ENCODE peak calls at places on chromosomes 6 and 20, in eight cellular contexts. One of them, this sample, is unnamed.

GRCh38 chr6:25397406-25397805 is 118.2 kb downstream of the CARMIL1 start:
- DNase-seq in Panc1: no peak
- DNase-seq in fibroblast of lung: no peak
- DNase-seq in heart left ventricle: no peak
- DNase-seq in tibial nerve: no peak
- DNase-seq in left ventricle myocardium inferior: no peak
- DNase-seq in left lung: no peak
- DNase-seq in heart right ventricle: no peak
- DNase-seq in this sample: no peak

GRCh38 chr6:131164506-131164905 is 29.2 kb downstream of the AKAP7 start:
- DNase-seq in Panc1: no peak
- DNase-seq in fibroblast of lung: no peak
- DNase-seq in heart left ventricle: no peak
- DNase-seq in tibial nerve: no peak
- DNase-seq in left ventricle myocardium inferior: no peak
- DNase-seq in left lung: no peak
- DNase-seq in heart right ventricle: no peak
- DNase-seq in this sample: no peak

GRCh38 chr6:133966654-133967300 is 13.8 kb downstream of the TBPL1 start:
- DNase-seq in Panc1: no peak
- DNase-seq in fibroblast of lung: no peak
- DNase-seq in heart left ventricle: no peak
- DNase-seq in tibial nerve: no peak
- DNase-seq in left ventricle myocardium inferior: no peak
- DNase-seq in left lung: no peak
- DNase-seq in heart right ventricle: no peak
- DNase-seq in this sample: no peak

GRCh38 chr6:83884523-83884922 is 25.0 kb downstream of the CYB5R4 start:
- DNase-seq in Panc1: no peak
- DNase-seq in fibroblast of lung: peak; percentile 63
- DNase-seq in heart left ventricle: no peak
- DNase-seq in tibial nerve: no peak
- DNase-seq in left ventricle myocardium inferior: no peak
- DNase-seq in left lung: no peak
- DNase-seq in heart right ventricle: no peak
- DNase-seq in this sample: no peak

GRCh38 chr6:108119212-108120141 is 44.9 kb upstream of the OSTM1 start:
- DNase-seq in Panc1: no peak
- DNase-seq in fibroblast of lung: no peak
- DNase-seq in heart left ventricle: no peak
- DNase-seq in tibial nerve: no peak
- DNase-seq in left ventricle myocardium inferior: no peak
- DNase-seq in left lung: no peak
- DNase-seq in heart right ventricle: no peak
- DNase-seq in this sample: no peak

GRCh38 chr6:63510786-63511185 is 61.5 kb upstream of the LOC128125822 start:
- DNase-seq in Panc1: no peak
- DNase-seq in fibroblast of lung: no peak
- DNase-seq in heart left ventricle: no peak
- DNase-seq in tibial nerve: no peak
- DNase-seq in left ventricle myocardium inferior: no peak
- DNase-seq in left lung: no peak
- DNase-seq in heart right ventricle: no peak
- DNase-seq in this sample: no peak

GRCh38 chr6:136757150-136757549 is 35.1 kb downstream of the MAP3K5 start:
- DNase-seq in Panc1: no peak
- DNase-seq in fibroblast of lung: no peak
- DNase-seq in heart left ventricle: no peak
- DNase-seq in tibial nerve: no peak
- DNase-seq in left ventricle myocardium inferior: no peak
- DNase-seq in left lung: no peak
- DNase-seq in heart right ventricle: no peak
- DNase-seq in this sample: no peak

GRCh38 chr20:52532674-52533073 is 341.1 kb upstream of the ZFP64 start:
- DNase-seq in Panc1: no peak
- DNase-seq in fibroblast of lung: no peak
- DNase-seq in heart left ventricle: no peak
- DNase-seq in tibial nerve: no peak
- DNase-seq in left ventricle myocardium inferior: no peak
- DNase-seq in left lung: no peak
- DNase-seq in heart right ventricle: no peak
- DNase-seq in this sample: no peak

GRCh38 chr20:37220255-37220654 is 40.9 kb upstream of the MROH8 start:
- DNase-seq in Panc1: no peak
- DNase-seq in fibroblast of lung: no peak
- DNase-seq in heart left ventricle: no peak
- DNase-seq in tibial nerve: no peak
- DNase-seq in left ventricle myocardium inferior: no peak
- DNase-seq in left lung: no peak
- DNase-seq in heart right ventricle: no peak
- DNase-seq in this sample: no peak

GRCh38 chr20:44435630-44436335 is 39.9 kb upstream of the TTPAL start:
- DNase-seq in Panc1: no peak
- DNase-seq in fibroblast of lung: no peak
- DNase-seq in heart left ventricle: no peak
- DNase-seq in tibial nerve: no peak
- DNase-seq in left ventricle myocardium inferior: no peak
- DNase-seq in left lung: no peak
- DNase-seq in heart right ventricle: no peak
- DNase-seq in this sample: no peak

GRCh38 chr6:2989332-2990178 is 10.1 kb upstream of the NQO2 start:
- DNase-seq in Panc1: peak; percentile 92
- DNase-seq in fibroblast of lung: peak; percentile 99
- DNase-seq in heart left ventricle: peak; percentile 89
- DNase-seq in tibial nerve: peak; percentile 72
- DNase-seq in left ventricle myocardium inferior: peak; percentile 66
- DNase-seq in left lung: peak; percentile 90
- DNase-seq in heart right ventricle: peak; percentile 87
- DNase-seq in this sample: peak; percentile 86

GRCh38 chr6:156752666-156753301 is 24.4 kb upstream of the ARID1B start:
- DNase-seq in Panc1: peak; percentile 20
- DNase-seq in fibroblast of lung: no peak
- DNase-seq in heart left ventricle: no peak
- DNase-seq in tibial nerve: no peak
- DNase-seq in left ventricle myocardium inferior: no peak
- DNase-seq in left lung: no peak
- DNase-seq in heart right ventricle: no peak
- DNase-seq in this sample: no peak

GRCh38 chr6:141326925-141327324 is 805.8 kb upstream of the GJE1 start:
- DNase-seq in Panc1: no peak
- DNase-seq in fibroblast of lung: no peak
- DNase-seq in heart left ventricle: no peak
- DNase-seq in tibial nerve: no peak
- DNase-seq in left ventricle myocardium inferior: no peak
- DNase-seq in left lung: no peak
- DNase-seq in heart right ventricle: no peak
- DNase-seq in this sample: no peak

GRCh38 chr6:141290871-141291270 is 841.9 kb upstream of the GJE1 start:
- DNase-seq in Panc1: no peak
- DNase-seq in fibroblast of lung: no peak
- DNase-seq in heart left ventricle: no peak
- DNase-seq in tibial nerve: no peak
- DNase-seq in left ventricle myocardium inferior: no peak
- DNase-seq in left lung: no peak
- DNase-seq in heart right ventricle: no peak
- DNase-seq in this sample: no peak

GRCh38 chr20:42986143-42986773 is 203.4 kb downstream of the PTPRT start:
- DNase-seq in Panc1: no peak
- DNase-seq in fibroblast of lung: no peak
- DNase-seq in heart left ventricle: no peak
- DNase-seq in tibial nerve: no peak
- DNase-seq in left ventricle myocardium inferior: no peak
- DNase-seq in left lung: no peak
- DNase-seq in heart right ventricle: no peak
- DNase-seq in this sample: no peak

GRCh38 chr6:41064841-41065240 is 7.3 kb downstream of the OARD1 start:
- DNase-seq in Panc1: no peak
- DNase-seq in fibroblast of lung: no peak
- DNase-seq in heart left ventricle: no peak
- DNase-seq in tibial nerve: no peak
- DNase-seq in left ventricle myocardium inferior: no peak
- DNase-seq in left lung: no peak
- DNase-seq in heart right ventricle: no peak
- DNase-seq in this sample: no peak

GRCh38 chr6:41062056-41062455 is 9.1 kb downstream of the APOBEC2 start:
- DNase-seq in Panc1: no peak
- DNase-seq in fibroblast of lung: no peak
- DNase-seq in heart left ventricle: no peak
- DNase-seq in tibial nerve: no peak
- DNase-seq in left ventricle myocardium inferior: no peak
- DNase-seq in left lung: no peak
- DNase-seq in heart right ventricle: no peak
- DNase-seq in this sample: no peak

GRCh38 chr6:41061196-41061726 is 8.3 kb downstream of the APOBEC2 start:
- DNase-seq in Panc1: no peak
- DNase-seq in fibroblast of lung: no peak
- DNase-seq in heart left ventricle: no peak
- DNase-seq in tibial nerve: no peak
- DNase-seq in left ventricle myocardium inferior: no peak
- DNase-seq in left lung: no peak
- DNase-seq in heart right ventricle: no peak
- DNase-seq in this sample: no peak

GRCh38 chr6:41065550-41066026 is 6.6 kb downstream of the OARD1 start:
- DNase-seq in Panc1: no peak
- DNase-seq in fibroblast of lung: no peak
- DNase-seq in heart left ventricle: no peak
- DNase-seq in tibial nerve: no peak
- DNase-seq in left ventricle myocardium inferior: no peak
- DNase-seq in left lung: no peak
- DNase-seq in heart right ventricle: no peak
- DNase-seq in this sample: no peak

DNA sequence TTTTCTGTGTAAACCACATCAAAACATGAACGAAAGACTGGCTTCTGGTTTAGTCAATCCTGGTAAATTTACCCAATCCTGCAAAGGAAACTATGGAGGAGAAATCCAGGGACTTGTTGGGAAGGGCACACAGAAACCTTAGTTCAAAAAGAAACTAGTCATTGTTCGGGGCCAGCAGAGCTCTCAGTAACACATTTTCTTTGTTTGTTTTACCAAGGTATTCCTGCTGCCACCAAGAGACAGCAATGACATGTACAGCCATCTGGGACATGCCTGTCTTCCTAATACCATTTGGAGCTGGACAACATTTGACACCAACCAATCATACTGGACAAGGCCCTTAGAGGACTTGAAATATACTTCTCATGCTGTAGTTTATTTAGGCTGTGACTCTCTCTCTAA is 8.3 kb downstream of the OARD1 start:
- DNase-seq in Panc1: no peak
- DNase-seq in fibroblast of lung: no peak
- DNase-seq in heart left ventricle: no peak
- DNase-seq in tibial nerve: no peak
- DNase-seq in left ventricle myocardium inferior: no peak
- DNase-seq in left lung: no peak
- DNase-seq in heart right ventricle: no peak
- DNase-seq in this sample: no peak
- H3K36me3 ChIP-seq in Panc1: peaks cover 7% of the 10 kb centered on the region
- H3K36me3 ChIP-seq in fibroblast of lung: no peaks in the 10 kb centered on the region
- H3K36me3 ChIP-seq in heart left ventricle: peaks cover 37% of the 10 kb centered on the region
- H3K36me3 ChIP-seq in tibial nerve: no peaks in the 10 kb centered on the region
- H3K36me3 ChIP-seq in left ventricle myocardium inferior: peaks cover 61% of the 10 kb centered on the region
- H3K36me3 ChIP-seq in left lung: peaks cover 37% of the 10 kb centered on the region
- H3K36me3 ChIP-seq in heart right ventricle: peaks cover 52% of the 10 kb centered on the region
- H3K36me3 ChIP-seq in this sample: peaks cover 53% of the 10 kb centered on the region

GRCh38 chr6:158785036-158785435 is 34.1 kb downstream of the EZR start:
- DNase-seq in Panc1: no peak
- DNase-seq in fibroblast of lung: no peak
- DNase-seq in heart left ventricle: no peak
- DNase-seq in tibial nerve: no peak
- DNase-seq in left ventricle myocardium inferior: no peak
- DNase-seq in left lung: no peak
- DNase-seq in heart right ventricle: no peak
- DNase-seq in this sample: no peak
- H3K4me1 ChIP-seq in Panc1: no peaks in the 10 kb centered on the region
- H3K4me1 ChIP-seq in fibroblast of lung: peaks cover 6% of the 10 kb centered on the region
- H3K4me1 ChIP-seq in heart left ventricle: no peaks in the 10 kb centered on the region
- H3K4me1 ChIP-seq in tibial nerve: peaks cover 5% of the 10 kb centered on the region
- H3K4me1 ChIP-seq in left ventricle myocardium inferior: peaks cover 30% of the 10 kb centered on the region
- H3K4me1 ChIP-seq in left lung: peaks cover 9% of the 10 kb centered on the region
- H3K4me1 ChIP-seq in heart right ventricle: peaks cover 10% of the 10 kb centered on the region
- H3K4me1 ChIP-seq in this sample: peaks cover 31% of the 10 kb centered on the region

GRCh38 chr20:10649817-10650200 is 24.0 kb downstream of the JAG1 start:
- DNase-seq in Panc1: no peak
- DNase-seq in fibroblast of lung: no peak
- DNase-seq in heart left ventricle: no peak
- DNase-seq in tibial nerve: no peak
- DNase-seq in left ventricle myocardium inferior: no peak
- DNase-seq in left lung: no peak
- DNase-seq in heart right ventricle: no peak
- DNase-seq in this sample: no peak

GRCh38 chr20:10647909-10648308 is 25.9 kb downstream of the JAG1 start:
- DNase-seq in Panc1: no peak
- DNase-seq in fibroblast of lung: no peak
- DNase-seq in heart left ventricle: no peak
- DNase-seq in tibial nerve: no peak
- DNase-seq in left ventricle myocardium inferior: no peak
- DNase-seq in left lung: no peak
- DNase-seq in heart right ventricle: no peak
- DNase-seq in this sample: no peak

GRCh38 chr20:10647471-10647870 is 26.3 kb downstream of the JAG1 start:
- DNase-seq in Panc1: no peak
- DNase-seq in fibroblast of lung: no peak
- DNase-seq in heart left ventricle: no peak
- DNase-seq in tibial nerve: peak; percentile 48
- DNase-seq in left ventricle myocardium inferior: no peak
- DNase-seq in left lung: no peak
- DNase-seq in heart right ventricle: no peak
- DNase-seq in this sample: no peak

GRCh38 chr20:10649080-10649816 is 24.6 kb downstream of the JAG1 start:
- DNase-seq in Panc1: no peak
- DNase-seq in fibroblast of lung: no peak
- DNase-seq in heart left ventricle: no peak
- DNase-seq in tibial nerve: no peak
- DNase-seq in left ventricle myocardium inferior: no peak
- DNase-seq in left lung: no peak
- DNase-seq in heart right ventricle: no peak
- DNase-seq in this sample: no peak

DNA sequence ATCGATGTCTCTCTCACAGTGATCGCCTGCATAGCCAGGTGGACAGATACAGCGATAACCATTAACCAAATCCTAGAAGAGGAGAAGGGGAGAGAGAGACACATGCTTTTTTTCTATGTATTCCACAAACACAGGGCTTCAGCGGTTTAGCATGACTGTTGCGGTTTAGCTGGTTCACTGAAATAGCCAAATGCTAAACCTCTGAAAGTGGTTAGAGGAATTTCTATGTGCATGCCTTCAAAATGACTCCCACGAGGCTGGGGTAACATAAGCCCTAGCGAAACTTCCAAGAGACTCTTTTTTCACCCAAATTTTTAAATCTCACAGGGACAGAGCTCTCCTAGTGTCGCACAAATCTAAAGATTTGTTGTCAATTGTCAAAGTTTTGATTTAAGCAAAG is 25.1 kb downstream of the JAG1 start:
- DNase-seq in Panc1: no peak
- DNase-seq in fibroblast of lung: peak; percentile 77
- DNase-seq in heart left ventricle: no peak
- DNase-seq in tibial nerve: no peak
- DNase-seq in left ventricle myocardium inferior: no peak
- DNase-seq in left lung: no peak
- DNase-seq in heart right ventricle: no peak
- DNase-seq in this sample: no peak
- H3K36me3 ChIP-seq in Panc1: peaks cover 21% of the 10 kb centered on the region
- H3K36me3 ChIP-seq in fibroblast of lung: peaks cover 19% of the 10 kb centered on the region
- H3K36me3 ChIP-seq in heart left ventricle: peaks cover 68% of the 10 kb centered on the region
- H3K36me3 ChIP-seq in tibial nerve: peaks cover 3% of the 10 kb centered on the region
- H3K36me3 ChIP-seq in left ventricle myocardium inferior: peaks cover 88% of the 10 kb centered on the region
- H3K36me3 ChIP-seq in left lung: peaks cover 96% of the 10 kb centered on the region
- H3K36me3 ChIP-seq in heart right ventricle: peaks cover 90% of the 10 kb centered on the region
- H3K36me3 ChIP-seq in this sample: peaks cover 93% of the 10 kb centered on the region

GRCh38 chr20:51529027-51529749 is 13.3 kb downstream of the NFATC2 start:
- DNase-seq in Panc1: no peak
- DNase-seq in fibroblast of lung: peak; percentile 60
- DNase-seq in heart left ventricle: no peak
- DNase-seq in tibial nerve: no peak
- DNase-seq in left ventricle myocardium inferior: no peak
- DNase-seq in left lung: no peak
- DNase-seq in heart right ventricle: no peak
- DNase-seq in this sample: no peak
- H3K4me1 ChIP-seq in Panc1: peaks cover 40% of the 10 kb centered on the region
- H3K4me1 ChIP-seq in fibroblast of lung: peaks cover 23% of the 10 kb centered on the region
- H3K4me1 ChIP-seq in heart left ventricle: peaks cover 42% of the 10 kb centered on the region
- H3K4me1 ChIP-seq in tibial nerve: peaks cover 67% of the 10 kb centered on the region
- H3K4me1 ChIP-seq in left ventricle myocardium inferior: peaks cover 53% of the 10 kb centered on the region
- H3K4me1 ChIP-seq in left lung: peaks cover 36% of the 10 kb centered on the region
- H3K4me1 ChIP-seq in heart right ventricle: peaks cover 79% of the 10 kb centered on the region
- H3K4me1 ChIP-seq in this sample: peaks cover 23% of the 10 kb centered on the region

This sample was measured in lower lobe of right lung.